ENCODE peak calls at places on chromosomes 16 and 17, in ten cellular contexts. Q, B, L, T, I, D, X, Y, Z and A are unnamed samples.

GRCh38 chr17:10025976-10026785 is 121.1 kb upstream of the RCVRN start:
- DNase-seq in D (no peak), T (no peak), Y (no peak), Z (no peak), X (no peak), I (no peak), Q (no peak), L (no peak), B (no peak), A (no peak)

GRCh38 chr17:32516450-32516849 is 29.7 kb downstream of the CDK5R1 start:
- DNase-seq in T (no peak), D (no peak), L (no peak), Q (no peak), B (no peak), X (no peak), Y (no peak), Z (no peak), I (no peak), A (no peak)

GRCh38 chr17:68343976-68344375 is 52.7 kb downstream of the ARSG start:
- DNase-seq in X (no peak), D (no peak), Y (no peak), B (no peak), I (no peak), Z (no peak), Q (no peak), L (peak; percentile 12), T (no peak), A (no peak)

GRCh38 chr17:48814504-48814903 is 2.5 kb downstream of the TTLL6 start:
- DNase-seq in Q (peak; percentile 3), T (no peak), D (peak; percentile 49), X (peak; percentile 51), Z (peak; percentile 50), L (peak; percentile 72), B (peak; percentile 50), Y (peak; percentile 88), I (peak; percentile 81), A (no peak)

GRCh38 chr16:31461921-31462804 is 2.9 kb downstream of the ARMC5 start:
- DNase-seq in Y (no peak), Z (no peak), L (no peak), B (no peak), T (peak; percentile 46), D (no peak), X (no peak), Q (no peak), I (no peak), A (no peak)

GRCh38 chr17:81681672-81682071 is 1.9 kb downstream of the ARL16 start:
- DNase-seq in I (peak; percentile 79), L (no peak), Q (no peak), B (no peak), T (no peak), X (no peak), Z (no peak), D (no peak), Y (no peak), A (no peak)

GRCh38 chr16:2737238-2737605 is 15.2 kb upstream of the SRRM2 start:
- DNase-seq in D (no peak), T (no peak), X (no peak), Z (no peak), Y (no peak), B (no peak), I (no peak), Q (no peak), L (no peak), A (no peak)

GRCh38 chr16:54812229-54812628 is 118.4 kb upstream of the IRX5 start:
- DNase-seq in Q (no peak), I (no peak), Y (no peak), T (no peak), B (no peak), L (peak; percentile 17), X (no peak), D (no peak), Z (no peak), A (no peak)

GRCh38 chr17:27294689-27295630 is 1.0 kb downstream of the WSB1 start:
- DNase-seq in I (peak; percentile 91), X (peak; percentile 94), D (peak; percentile 69), B (peak; percentile 14), T (no peak), Z (peak; percentile 77), L (peak; percentile 92), Y (peak; percentile 87), Q (peak; percentile 85), A (peak; percentile 73)

GRCh38 chr16:88957887-88958577 is 19.0 kb downstream of the CBFA2T3 start:
- DNase-seq in Y (no peak), T (peak; percentile 77), Z (no peak), Q (no peak), B (no peak), X (no peak), D (no peak), I (no peak), L (no peak), A (no peak)

GRCh38 chr16:6571044-6571443 is 761.6 kb upstream of the RBFOX1 start:
- DNase-seq in I (peak; percentile 42), Y (peak; percentile 22), D (no peak), T (no peak), Q (no peak), Z (no peak), B (no peak), L (no peak), X (no peak), A (no peak)

GRCh38 chr17:9924735-9925191 is 19.7 kb upstream of the RCVRN start:
- DNase-seq in T (no peak), Z (peak; percentile 32), X (peak; percentile 82), I (peak; percentile 85), D (no peak), Y (peak; percentile 90), L (peak; percentile 87), Q (peak; percentile 39), B (no peak), A (peak; percentile 34)

GRCh38 chr17:83053779-83054451 is 25.5 kb upstream of the METRNL start:
- DNase-seq in Q (no peak), Z (peak; percentile 36), T (peak; percentile 81), L (no peak), Y (no peak), I (no peak), D (peak; percentile 67), X (peak; percentile 5), B (no peak), A (no peak)

GRCh38 chr16:47051031-47051430 is 77.6 kb upstream of the DNAJA2 start:
- DNase-seq in B (no peak), D (no peak), L (no peak), Q (no peak), Z (no peak), X (no peak), Y (no peak), T (no peak), I (no peak), A (no peak)

GRCh38 chr17:50139185-50139783 is 9.3 kb upstream of the SAMD14 start:
- DNase-seq in D (no peak), Z (no peak), Y (no peak), Q (no peak), X (no peak), B (no peak), I (no peak), T (no peak), L (no peak), A (no peak)

GRCh38 chr16:81997738-81998137 is 13.5 kb downstream of the SDR42E1 start:
- DNase-seq in X (peak; percentile 71), Y (no peak), T (no peak), B (no peak), Z (no peak), I (peak; percentile 32), L (peak; percentile 60), D (no peak), Q (peak; percentile 84), A (peak; percentile 72)

GRCh38 chr17:49749730-49750129 is 14.2 kb downstream of the FAM117A start:
- DNase-seq in T (no peak), X (no peak), L (no peak), Z (no peak), I (no peak), B (no peak), D (no peak), Q (no peak), Y (no peak), A (no peak)

GRCh38 chr17:76529643-76530488 is 7.6 kb downstream of the CYGB start:
- DNase-seq in B (no peak), D (peak; percentile 72), Y (no peak), T (peak; percentile 83), X (peak; percentile 99), L (no peak), I (peak; percentile 44), Z (peak; percentile 91), Q (peak; percentile 30), A (no peak)

GRCh38 chr16:83915491-83915890 is 16.6 kb downstream of the MLYCD start:
- DNase-seq in Q (no peak), T (no peak), I (no peak), Z (no peak), L (no peak), Y (no peak), B (no peak), D (no peak), X (no peak), A (no peak)
- TF ChIP-seq CTCF in Q (no peak), T (no peak), I (no peak), Z (no peak), L (no peak), Y (no peak), B (no peak), D (no peak), X (no peak), A (no peak)

GRCh38 chr17:79117905-79118487 is 43.4 kb downstream of the ENGASE start:
- DNase-seq in X (no peak), B (no peak), L (no peak), Q (no peak), Z (no peak), T (no peak), D (no peak), Y (no peak), I (no peak), A (no peak)
- TF ChIP-seq CTCF in X (no peak), B (no peak), L (no peak), Q (no peak), Z (no peak), T (no peak), D (no peak), Y (no peak), I (no peak), A (no peak)

DNA sequence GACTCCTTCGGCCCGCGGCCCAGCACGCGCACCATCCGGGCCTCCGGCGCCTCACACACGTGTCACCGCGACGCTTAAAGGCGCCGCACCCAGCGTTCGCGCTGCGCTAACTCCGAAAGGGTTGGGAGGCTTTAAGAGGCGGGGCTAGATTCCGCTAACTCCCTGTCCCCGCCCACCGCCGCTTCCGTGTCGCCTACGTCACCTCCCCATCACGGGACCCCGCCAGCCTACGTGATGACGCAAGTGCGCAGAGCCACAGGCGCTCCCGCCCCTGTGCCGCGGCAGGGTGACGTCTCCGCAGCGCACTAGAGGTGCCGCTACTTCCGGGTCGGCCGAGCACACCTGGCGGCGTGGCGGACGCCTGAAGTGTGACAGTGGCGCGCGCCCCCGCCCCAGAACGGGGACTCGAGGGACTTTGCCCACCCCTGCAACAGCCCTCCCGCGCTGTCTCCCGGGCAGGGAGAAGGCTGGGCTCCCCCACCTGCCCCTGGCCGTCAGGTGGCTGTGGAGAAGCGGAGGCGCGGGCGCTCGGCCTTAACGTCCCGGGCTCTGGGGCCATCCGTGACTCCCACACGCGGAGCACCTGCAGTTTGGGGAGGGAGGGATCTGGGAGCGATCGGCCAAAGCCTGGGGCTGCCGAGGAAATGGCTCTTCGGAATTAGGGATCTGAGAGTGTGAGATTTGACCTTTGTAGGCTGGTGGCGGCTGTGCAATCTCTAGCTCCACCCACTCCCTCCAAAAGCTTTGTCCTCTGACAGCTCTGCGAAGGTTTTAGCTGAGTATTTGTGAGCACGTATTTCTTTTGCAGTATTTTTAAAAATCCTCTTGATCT is at the start of gene USP36:
- DNase-seq in I (peak; percentile 99), Y (peak; percentile 100), L (peak; percentile 100), Z (peak; percentile 100), Q (peak; percentile 94), D (peak; percentile 99), T (peak; percentile 100), X (peak; percentile 99), B (peak; percentile 100), A (peak; percentile 98)
- TF ChIP-seq CTCF in I (no peak), Y (no peak), L (no peak), Z (peak; percentile 18), Q (no peak), D (peak; percentile 2), T (no peak), X (no peak), B (peak; percentile 44), A (no peak)

GRCh38 chr16:4263504-4264436 is 9.1 kb downstream of the TFAP4 start:
- DNase-seq in L (peak; percentile 46), Q (no peak), T (peak; percentile 65), B (no peak), X (peak; percentile 98), D (peak; percentile 54), Y (peak; percentile 89), I (peak; percentile 31), Z (peak; percentile 96), A (peak; percentile 97)
- TF ChIP-seq CTCF in L (no peak), Q (no peak), T (no peak), B (no peak), X (no peak), D (no peak), Y (no peak), I (no peak), Z (no peak), A (peak; percentile 10)